ENCODE peak calls at places on chromosomes 7 and 10, in ten cellular contexts. V, Q, F, D, G, P, O, K, J and N are unnamed samples.

GRCh38 chr10:71378341-71379117 is 18.2 kb upstream of the CDH23 start:
- DNase-seq in O (no peak), V (no peak), J (no peak), F (no peak), Q (no peak), K (no peak), D (no peak), G (no peak), P (peak; percentile 19), N (no peak)

GRCh38 chr7:99108615-99109014 is 35.3 kb downstream of the SMURF1 start:
- DNase-seq in K (peak; percentile 52), G (no peak), P (peak; percentile 74), F (peak; percentile 72), V (no peak), Q (no peak), D (peak; percentile 56), O (peak; percentile 43), J (no peak), N (no peak)

GRCh38 chr10:71222541-71223364 is 10.4 kb downstream of the UNC5B start:
- DNase-seq in G (no peak), P (peak; percentile 25), D (peak; percentile 71), O (no peak), Q (peak; percentile 79), K (no peak), F (peak; percentile 53), J (no peak), V (no peak), N (no peak)

GRCh38 chr7:20269726-20270125 is 52.5 kb upstream of the MACC1 start:
- DNase-seq in P (no peak), J (peak; percentile 14), F (peak; percentile 56), Q (no peak), G (no peak), O (peak; percentile 79), D (peak; percentile 83), V (no peak), K (peak; percentile 13), N (no peak)

GRCh38 chr7:28608766-28609165 is 196.4 kb downstream of the CREB5 start:
- DNase-seq in G (no peak), Q (no peak), K (peak; percentile 52), V (no peak), F (peak; percentile 29), P (peak; percentile 72), J (no peak), D (no peak), O (peak; percentile 43), N (no peak)

GRCh38 chr7:2172311-2173183 is 60.2 kb downstream of the MAD1L1 start:
- DNase-seq in K (peak; percentile 87), V (no peak), G (no peak), Q (no peak), D (peak; percentile 84), O (peak; percentile 93), F (peak; percentile 88), P (peak; percentile 87), J (peak; percentile 25), N (peak; percentile 76)

GRCh38 chr10:102646610-102647432 is 2.5 kb downstream of the TRIM8 start:
- DNase-seq in J (no peak), K (peak; percentile 48), O (peak; percentile 59), Q (no peak), P (no peak), G (peak; percentile 82), F (peak; percentile 43), V (no peak), D (no peak), N (no peak)

GRCh38 chr7:129359176-129359575 is 75.1 kb upstream of the STRIP2 start:
- DNase-seq in J (no peak), O (no peak), G (no peak), F (no peak), Q (no peak), P (no peak), K (no peak), D (no peak), V (no peak), N (no peak)

GRCh38 chr10:130727766-130728490 is 583.6 kb downstream of the TCERG1L start:
- DNase-seq in Q (no peak), D (no peak), V (no peak), O (no peak), F (no peak), P (no peak), K (no peak), G (no peak), J (no peak), N (no peak)

DNA sequence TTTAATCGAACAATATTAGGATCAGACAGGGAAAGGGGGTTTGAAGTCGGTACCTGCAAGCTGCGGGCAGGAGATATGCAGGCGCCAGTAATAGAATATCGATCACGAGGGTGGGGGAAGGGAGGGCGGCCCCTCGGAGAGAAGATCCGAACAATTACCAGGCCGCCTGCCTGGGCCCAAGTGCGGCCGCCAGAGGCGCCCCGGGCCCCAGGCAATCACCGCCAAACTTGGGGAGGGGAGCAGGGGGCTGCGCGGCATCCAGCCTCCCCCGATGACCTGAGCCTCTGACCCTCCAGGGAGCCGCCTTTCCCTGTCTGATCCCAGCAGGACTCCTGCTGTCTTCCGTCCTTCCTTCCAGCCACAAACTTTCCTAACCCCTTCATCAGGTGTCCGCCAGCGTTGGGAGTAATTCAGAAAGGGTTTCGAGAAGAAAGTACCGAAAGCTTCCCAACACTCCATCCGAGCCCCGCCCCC is 1.1 kb downstream of the NKX1-2 start:
- DNase-seq in K (no peak), P (no peak), D (no peak), V (no peak), Q (no peak), O (no peak), G (no peak), J (no peak), F (no peak), N (no peak)
- TF ChIP-seq CTCF in K (no peak), P (peak; percentile 21), D (no peak), V (no peak), Q (no peak), O (no peak), G (peak; percentile 11), J (no peak), F (no peak), N (peak; percentile 16)

GRCh38 chr10:49115015-49115795 is at the start of gene VSTM4:
- DNase-seq in Q (peak; percentile 86), P (no peak), G (peak; percentile 71), V (no peak), D (peak; percentile 42), K (no peak), J (no peak), F (peak; percentile 32), O (peak; percentile 39), N (no peak)

GRCh38 chr10:49116509-49117365 is 1.4 kb upstream of the VSTM4 start:
- DNase-seq in D (no peak), O (no peak), K (no peak), V (no peak), Q (peak; percentile 72), P (no peak), F (no peak), J (no peak), G (no peak), N (no peak)

GRCh38 chr10:49117366-49117905 is 2.1 kb upstream of the VSTM4 start:
- DNase-seq in F (no peak), G (no peak), K (no peak), Q (no peak), P (no peak), O (no peak), D (no peak), V (no peak), J (no peak), N (no peak)

GRCh38 chr10:49114718-49115014 is 656 bp downstream of the VSTM4 start:
- DNase-seq in Q (no peak), K (no peak), D (no peak), F (no peak), P (no peak), G (no peak), O (no peak), V (no peak), J (no peak), N (no peak)

DNA sequence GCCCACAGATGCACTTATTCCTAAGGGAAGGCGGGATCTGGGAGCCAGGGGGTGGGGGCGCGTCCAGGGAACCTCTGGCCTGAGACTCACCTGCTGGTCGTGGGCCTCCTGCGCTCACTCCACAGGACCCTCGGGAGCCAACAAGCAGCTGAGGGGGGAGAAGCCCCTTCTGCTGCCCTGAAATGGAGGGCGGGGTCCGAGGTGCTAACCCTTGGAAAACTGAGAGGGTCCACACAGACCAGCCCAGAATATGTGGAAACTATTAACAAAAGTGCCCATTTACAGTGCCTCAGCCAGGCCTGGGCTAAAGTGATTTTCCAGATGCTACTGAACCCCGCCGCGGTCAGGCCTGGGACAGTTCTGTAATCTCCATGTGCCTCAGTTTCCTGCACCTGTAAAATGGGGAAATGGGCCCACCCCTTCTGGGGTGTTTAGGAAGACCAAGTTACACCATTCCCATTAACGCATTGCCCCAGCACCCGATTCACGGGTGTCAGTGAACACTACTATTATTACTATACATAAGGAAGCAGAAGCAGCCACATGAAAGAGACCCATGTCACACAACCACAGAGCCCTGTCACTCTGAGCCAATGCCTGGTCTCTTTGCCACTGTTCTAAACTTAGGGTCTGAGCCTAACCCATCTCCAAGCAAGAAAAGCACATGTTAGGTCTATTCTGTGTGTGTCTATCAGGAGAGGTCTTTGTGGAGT is 630 bp upstream of the VSTM4 start:
- DNase-seq in Q (peak; percentile 82), F (no peak), G (no peak), K (no peak), J (no peak), V (no peak), O (no peak), D (no peak), P (no peak), N (no peak)
- H3K4me3 ChIP-seq in Q (no peak overlapping the region), F (no peak overlapping the region), G (no peak overlapping the region), K (no peak overlapping the region), J (peak overlapping the region; percentile 26), V (no peak overlapping the region), O (no peak overlapping the region), D (peak overlapping the region; percentile 42), P (no peak overlapping the region), N (peak overlapping the region; percentile 37)

GRCh38 chr10:85317827-85318226 is 989.4 kb downstream of the CCSER2 start:
- DNase-seq in V (no peak), F (no peak), J (no peak), Q (no peak), G (no peak), D (no peak), O (no peak), K (no peak), P (no peak), N (no peak)
- TF ChIP-seq CTCF in V (no peak), F (no peak), J (no peak), Q (no peak), G (no peak), D (no peak), O (no peak), K (no peak), P (no peak), N (no peak)

DNA sequence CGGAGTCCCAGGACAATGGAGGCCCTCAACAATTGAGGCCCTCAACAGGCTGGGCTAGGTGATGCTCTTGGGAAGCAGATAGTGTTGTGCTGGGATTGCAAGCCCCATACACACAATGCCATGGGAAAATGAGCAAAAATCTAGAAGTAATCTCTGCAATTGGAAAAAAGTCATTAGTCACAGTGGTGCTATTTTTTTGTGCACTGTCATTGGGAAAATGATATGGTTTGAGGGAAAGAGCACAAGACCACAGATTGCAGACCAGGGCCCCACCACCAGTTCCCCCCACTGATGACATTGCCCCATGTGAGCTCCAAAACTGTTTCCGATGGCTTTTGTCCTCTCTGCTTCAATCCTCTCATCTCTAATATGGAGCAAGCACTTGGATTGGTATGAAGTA is 1.8 kb downstream of the KCTD7 start:
- DNase-seq in V (no peak), D (no peak), K (no peak), O (no peak), G (no peak), P (no peak), Q (no peak), J (no peak), F (no peak), N (no peak)
- H3K4me3 ChIP-seq in V (no peak overlapping the region), D (no peak overlapping the region), K (no peak overlapping the region), O (no peak overlapping the region), G (no peak overlapping the region), P (no peak overlapping the region), Q (no peak overlapping the region), J (no peak overlapping the region), F (no peak overlapping the region), N (no peak overlapping the region)

GRCh38 chr7:121079425-121080169 is 91.1 kb downstream of the CPED1 start:
- DNase-seq in Q (no peak), D (peak; percentile 7), F (peak; percentile 62), J (no peak), O (peak; percentile 53), G (no peak), K (peak; percentile 23), P (peak; percentile 18), V (no peak), N (no peak)
- TF ChIP-seq CTCF in Q (no peak), D (peak; percentile 14), F (peak; percentile 28), J (peak; percentile 36), O (peak; percentile 37), G (no peak), K (peak; percentile 6), P (no peak), V (no peak), N (peak; percentile 35)